ENCODE peak calls at places on chromosomes 6 and 20, in eight cellular contexts. N, T, W, M, J, G, H and C are unnamed samples.

GRCh38 chr6:166228839-166229528 is 61.3 kb upstream of the TBXT start:
- DNase-seq in N (no peak), J (no peak), H (no peak), G (no peak), T (peak; percentile 56), W (no peak), M (no peak), C (no peak)

GRCh38 chr6:43870660-43871061 is 100.7 kb downstream of the VEGFA start:
- DNase-seq in T (no peak), J (no peak), M (no peak), N (no peak), W (peak; percentile 34), G (no peak), H (no peak), C (no peak)

GRCh38 chr6:138596126-138596525 is 96.8 kb upstream of the NHSL1 start:
- DNase-seq in W (no peak), M (no peak), G (no peak), T (no peak), J (no peak), N (no peak), H (no peak), C (no peak)

GRCh38 chr6:131159578-131159977 is 24.3 kb downstream of the AKAP7 start:
- DNase-seq in T (no peak), G (no peak), N (no peak), W (peak; percentile 25), H (no peak), J (no peak), M (no peak), C (no peak)

GRCh38 chr20:10682939-10683338 is 9.1 kb upstream of the JAG1 start:
- DNase-seq in T (no peak), H (no peak), M (no peak), J (no peak), N (no peak), W (no peak), G (no peak), C (no peak)

GRCh38 chr6:14476793-14477531 is 359.4 kb downstream of the CD83 start:
- DNase-seq in N (peak; percentile 69), M (peak; percentile 79), H (no peak), G (no peak), J (no peak), T (no peak), W (peak; percentile 87), C (no peak)

GRCh38 chr6:111750753-111751684 is 122.2 kb downstream of the FYN start:
- DNase-seq in J (no peak), M (peak; percentile 87), W (peak; percentile 90), N (no peak), H (no peak), G (no peak), T (peak; percentile 48), C (no peak)

GRCh38 chr6:100948381-100949133 is 67.4 kb upstream of the ASCC3 start:
- DNase-seq in N (no peak), G (no peak), H (no peak), M (peak; percentile 61), W (peak; percentile 6), J (no peak), T (no peak), C (no peak)

GRCh38 chr6:37695857-37696219 is 1.8 kb downstream of the MDGA1 start:
- DNase-seq in T (peak; percentile 75), H (no peak), J (no peak), N (no peak), G (no peak), W (no peak), M (no peak), C (no peak)

GRCh38 chr6:16136536-16137450 is 7.9 kb downstream of the MYLIP start:
- DNase-seq in G (no peak), H (no peak), W (peak; percentile 65), T (no peak), N (no peak), J (peak; percentile 64), M (no peak), C (no peak)

GRCh38 chr6:108902389-108902792 is 54.2 kb downstream of the ARMC2 start:
- DNase-seq in M (no peak), G (no peak), T (no peak), H (no peak), J (no peak), W (peak; percentile 53), N (no peak), C (no peak)

GRCh38 chr6:85798934-85799490 is 156.3 kb upstream of the SYNCRIP start:
- DNase-seq in J (no peak), G (no peak), W (no peak), T (peak; percentile 10), N (no peak), H (no peak), M (no peak), C (no peak)

GRCh38 chr6:166619912-166620311 is 7.1 kb downstream of the RPS6KA2 start:
- DNase-seq in M (no peak), W (peak; percentile 98), N (no peak), G (no peak), T (no peak), H (no peak), J (no peak), C (no peak)

GRCh38 chr6:21900730-21901129 is 307.2 kb downstream of the SOX4 start:
- DNase-seq in J (no peak), W (peak; percentile 36), H (no peak), M (no peak), T (no peak), N (no peak), G (no peak), C (no peak)

GRCh38 chr6:20112206-20112605 is 100.1 kb downstream of the MBOAT1 start:
- DNase-seq in J (no peak), M (no peak), T (no peak), N (no peak), W (no peak), G (no peak), H (no peak), C (no peak)